ENCODE peak calls at places on chromosome 12, in eight cellular contexts. O, P, V, B, T, J, R and Z are unnamed samples.

GRCh38 chr12:94941440-94941862 is 62.0 kb downstream of the NDUFA12 start:
- DNase-seq in J (peak), B (no peak), T (no peak), P (peak), O (peak), V (no peak), R (no peak), Z (peak)

GRCh38 chr12:52229836-52230343 is 3.2 kb upstream of the KRT7 start:
- DNase-seq in V (no peak), J (no peak), B (no peak), O (no peak), T (peak), P (no peak), R (no peak), Z (no peak)

GRCh38 chr12:130178291-130178690 is 16.0 kb downstream of the FZD10 start:
- DNase-seq in V (no peak), P (no peak), O (no peak), R (no peak), T (no peak), B (no peak), J (no peak), Z (no peak)

GRCh38 chr12:53004178-53004577 is 2.1 kb upstream of the EIF4B start:
- DNase-seq in J (no peak), R (no peak), B (no peak), P (peak), T (no peak), V (no peak), O (peak), Z (no peak)

GRCh38 chr12:7259060-7259459 is 44.8 kb upstream of the ACSM4 start:
- DNase-seq in B (no peak), O (peak), R (no peak), T (no peak), V (no peak), J (no peak), P (no peak), Z (no peak)

GRCh38 chr12:38392584-38393144 is 76.1 kb downstream of the ALG10B start:
- DNase-seq in T (no peak), V (no peak), O (peak), R (no peak), B (peak), J (no peak), P (peak), Z (no peak)

GRCh38 chr12:51480978-51481377 is 56.3 kb downstream of the SLC4A8 start:
- DNase-seq in V (no peak), J (no peak), P (no peak), R (no peak), O (no peak), B (no peak), T (no peak), Z (no peak)

GRCh38 chr12:48883305-48884171 is 17.9 kb upstream of the RND1 start:
- DNase-seq in J (no peak), R (no peak), P (peak), T (no peak), V (no peak), O (no peak), B (no peak), Z (no peak)

DNA sequence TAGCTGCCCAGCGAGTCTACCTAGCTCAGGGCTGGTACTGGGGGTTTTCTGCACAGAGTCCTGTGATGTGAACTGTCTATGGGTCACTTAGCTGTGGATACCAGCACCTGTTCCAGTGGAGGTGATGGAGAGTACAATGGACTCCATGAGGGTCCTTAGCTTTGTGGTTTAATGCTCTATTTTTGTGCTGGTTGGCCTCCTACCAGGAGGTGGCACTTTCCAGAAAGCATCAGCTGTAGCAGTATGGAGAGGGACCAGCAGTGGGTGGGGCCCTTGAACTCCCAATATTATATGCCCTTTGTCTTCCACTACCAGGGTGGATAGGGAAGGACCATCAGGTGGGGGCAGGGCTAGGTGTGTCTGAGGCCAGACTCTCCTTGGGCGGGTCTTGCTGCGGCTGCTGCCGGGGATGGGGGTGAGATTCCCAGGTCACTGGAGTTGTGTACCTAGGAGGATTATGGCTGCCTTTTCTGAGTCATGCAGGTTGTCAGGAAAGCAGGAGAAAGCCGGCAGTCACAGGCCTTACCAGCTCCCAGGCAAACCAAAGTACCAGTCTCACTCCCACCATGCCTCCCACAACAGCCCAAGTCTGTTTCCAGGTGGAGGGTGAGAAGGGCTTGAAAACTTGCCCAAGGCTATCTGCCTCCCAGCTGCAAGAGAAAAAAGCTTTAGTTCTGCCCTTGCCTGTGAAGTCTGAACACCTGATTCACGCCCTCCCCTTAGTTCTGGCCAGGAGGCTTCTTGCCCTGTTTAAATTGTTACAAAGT is 163.0 kb upstream of the NUDT4 start:
- DNase-seq in V (peak), O (peak), T (no peak), J (no peak), R (no peak), P (no peak), B (no peak), Z (no peak)
- H3K4me3 ChIP-seq in V (no peak), O (no peak), T (no peak), J (no peak), R (no peak), P (no peak), B (no peak), Z (no peak)

GRCh38 chr12:40945772-40946171 is 242.3 kb upstream of the PDZRN4 start:
- DNase-seq in B (no peak), T (no peak), O (no peak), V (no peak), P (no peak), R (no peak), J (no peak), Z (no peak)

GRCh38 chr12:40947812-40948211 is 240.3 kb upstream of the PDZRN4 start:
- DNase-seq in V (no peak), P (no peak), J (no peak), R (no peak), T (no peak), O (peak), B (no peak), Z (no peak)

GRCh38 chr12:40942326-40942725 is 245.8 kb upstream of the PDZRN4 start:
- DNase-seq in J (no peak), V (no peak), P (no peak), R (no peak), O (peak), B (no peak), T (no peak), Z (no peak)

DNA sequence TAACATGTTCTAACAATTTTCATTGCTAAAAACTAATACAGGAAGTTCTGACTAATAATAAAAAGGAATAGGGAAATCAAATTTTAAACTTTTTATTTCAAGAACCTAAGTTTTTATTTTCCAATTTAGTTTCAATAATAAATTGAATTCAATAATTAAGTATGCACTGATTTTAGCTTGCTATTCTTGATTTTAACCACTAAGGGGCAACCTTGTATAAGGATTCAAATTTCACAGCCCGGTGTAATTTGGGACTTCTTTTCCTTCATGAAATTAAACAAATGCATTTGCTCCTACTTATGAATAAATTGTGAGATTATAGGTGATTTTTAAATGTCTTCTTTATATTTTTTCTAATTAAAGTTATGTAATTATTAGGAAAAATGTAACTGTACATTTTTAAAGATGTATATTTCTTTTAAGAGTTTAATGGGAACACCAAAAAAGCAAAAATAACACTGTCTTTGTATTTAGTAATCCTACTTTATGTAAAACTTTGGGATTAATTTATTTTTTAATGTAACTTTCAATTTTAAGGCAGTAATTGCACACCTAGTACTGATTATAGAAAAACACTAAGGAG is 241.4 kb upstream of the PDZRN4 start:
- DNase-seq in T (no peak), V (no peak), B (peak), R (peak), J (no peak), P (peak), O (peak), Z (no peak)
- TF ChIP-seq CTCF in T (peak), V (no peak), B (no peak), R (peak), J (peak), P (peak), O (peak), Z (peak)

DNA sequence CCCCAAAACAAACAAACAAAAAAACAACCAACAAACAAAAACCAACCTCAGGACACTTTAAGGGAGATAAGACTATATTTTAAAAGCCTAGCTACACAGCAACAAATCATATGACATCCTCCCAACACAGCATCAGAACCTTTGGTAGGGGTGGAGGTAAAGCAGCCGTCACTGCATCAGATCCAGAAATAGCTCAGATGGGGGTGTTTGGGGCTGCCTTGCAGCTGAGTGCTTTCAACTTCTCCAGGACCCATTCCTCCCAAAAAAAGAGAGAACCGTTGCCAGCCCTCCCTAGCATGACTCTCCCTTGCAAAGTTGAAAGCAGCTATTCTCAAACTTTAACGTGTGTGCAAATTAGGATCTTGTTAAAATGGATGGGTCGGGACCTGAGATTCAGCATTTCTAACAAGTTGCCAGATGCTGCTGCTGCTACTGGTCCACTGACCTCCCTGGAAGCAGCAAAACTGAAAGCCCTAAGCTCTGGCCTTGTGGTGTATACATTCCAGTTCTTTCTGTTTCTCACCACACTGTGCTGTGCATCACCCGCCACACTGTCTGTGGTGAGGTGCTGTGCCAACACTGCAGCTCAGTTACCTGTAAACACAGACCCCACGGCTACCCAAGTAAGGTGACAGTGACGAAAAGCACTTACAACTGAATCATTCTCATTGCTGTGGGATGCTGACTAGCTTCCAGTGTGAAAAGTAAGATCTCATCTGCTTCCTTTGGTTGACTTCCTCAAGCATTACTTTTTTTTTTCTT is 54.0 kb downstream of the SLC38A1 start:
- DNase-seq in T (no peak), J (peak), P (no peak), B (no peak), O (no peak), R (peak), V (peak), Z (no peak)
- H3K4me3 ChIP-seq in T (no peak), J (peak), P (no peak), B (no peak), O (no peak), R (peak), V (no peak), Z (no peak)

GRCh38 chr12:122427403-122427802 is 4.9 kb upstream of the CLIP1 start:
- DNase-seq in J (no peak), T (peak), V (no peak), O (no peak), P (no peak), B (no peak), R (no peak), Z (no peak)
- TF ChIP-seq CTCF in J (no peak), T (no peak), V (no peak), O (no peak), P (no peak), B (no peak), R (no peak), Z (no peak)

GRCh38 chr12:132321321-132322118 is 7.9 kb downstream of the GALNT9 start:
- DNase-seq in T (no peak), V (no peak), B (no peak), R (no peak), O (no peak), J (no peak), P (no peak), Z (no peak)
- H3K4me3 ChIP-seq in T (no peak), V (no peak), B (no peak), R (no peak), O (no peak), J (no peak), P (no peak), Z (no peak)

GRCh38 chr12:753401-754237 is 1.2 kb downstream of the WNK1 start:
- DNase-seq in V (peak), J (peak), B (no peak), O (no peak), T (peak), P (peak), R (peak), Z (no peak)
- TF ChIP-seq CTCF in V (no peak), J (no peak), B (no peak), O (no peak), T (no peak), P (peak), R (no peak), Z (peak)

GRCh38 chr12:9700606-9700956 is 31.1 kb downstream of the CLEC2D start:
- DNase-seq in P (peak), J (no peak), R (no peak), V (no peak), T (no peak), O (no peak), B (no peak), Z (no peak)

GRCh38 chr12:9699898-9700605 is 30.5 kb downstream of the CLEC2D start:
- DNase-seq in J (no peak), R (no peak), O (peak), B (no peak), T (no peak), V (no peak), P (peak), Z (no peak)

GRCh38 chr12:9699269-9699897 is 29.9 kb downstream of the CLEC2D start:
- DNase-seq in P (no peak), V (no peak), B (no peak), O (no peak), R (no peak), J (no peak), T (no peak), Z (no peak)

GRCh38 chr12:9701380-9702154 is 31.3 kb downstream of the CLECL1 start:
- DNase-seq in T (no peak), O (no peak), J (no peak), V (no peak), B (no peak), R (no peak), P (no peak), Z (no peak)

GRCh38 chr12:9702239-9702638 is 30.7 kb downstream of the CLECL1 start:
- DNase-seq in R (no peak), O (no peak), T (no peak), B (no peak), V (peak), J (no peak), P (no peak), Z (no peak)
- H3K4me3 ChIP-seq in R (no peak), O (no peak), T (no peak), B (no peak), V (no peak), J (peak), P (no peak), Z (no peak)